ENCODE peak calls at places on chromosomes 6 and 20, in five cellular contexts. K, N, P, A and M are unnamed samples.

GRCh38 chr20:18255526-18255925 is 32.8 kb upstream of the ZNF133 start:
- DNase-seq in P (no peak), N (no peak), K (no peak), A (no peak), M (no peak)

GRCh38 chr20:7161690-7162089 is 394.2 kb downstream of the BMP2 start:
- DNase-seq in N (no peak), A (peak; percentile 11), K (no peak), P (no peak), M (no peak)

GRCh38 chr20:17024513-17025105 is 202.2 kb upstream of the PCSK2 start:
- DNase-seq in A (no peak), P (no peak), K (no peak), N (no peak), M (no peak)

GRCh38 chr6:41100871-41101287 is 28.1 kb downstream of the NFYA start:
- DNase-seq in A (no peak), K (peak; percentile 51), N (peak; percentile 67), P (no peak), M (no peak)

GRCh38 chr6:153215242-153215641 is 84.2 kb upstream of the RGS17 start:
- DNase-seq in P (no peak), N (no peak), A (no peak), K (no peak), M (no peak)

GRCh38 chr6:139570166-139570565 is 195.7 kb upstream of the CITED2 start:
- DNase-seq in N (no peak), P (no peak), A (no peak), K (no peak), M (no peak)

GRCh38 chr6:77106992-77107391 is 356.3 kb downstream of the HTR1B start:
- DNase-seq in K (no peak), P (no peak), A (no peak), N (no peak), M (no peak)

GRCh38 chr20:64205611-64206026 is 41.4 kb downstream of the MYT1 start:
- DNase-seq in N (no peak), P (no peak), A (no peak), K (no peak), M (no peak)

GRCh38 chr6:138287144-138287955 is 69.1 kb upstream of the PBOV1 start:
- DNase-seq in N (no peak), P (no peak), A (peak; percentile 36), K (no peak), M (no peak)

GRCh38 chr20:40997116-40997515 is 31.5 kb upstream of the TOP1 start:
- DNase-seq in A (no peak), K (no peak), P (peak; percentile 34), N (no peak), M (no peak)

GRCh38 chr20:35171753-35172433 is at the start of gene PROCR:
- DNase-seq in K (peak; percentile 91), P (peak; percentile 98), N (peak; percentile 92), A (peak; percentile 51), M (peak; percentile 62)

GRCh38 chr6:11791354-11792107 is 12.9 kb upstream of the ADTRP start:
- DNase-seq in N (no peak), K (no peak), P (no peak), A (no peak), M (no peak)

GRCh38 chr6:113475392-113475791 is 381.8 kb upstream of the MARCKS start:
- DNase-seq in N (no peak), A (no peak), P (no peak), K (no peak), M (no peak)

GRCh38 chr6:150079604-150080003 is 10.7 kb upstream of the ULBP3 start:
- DNase-seq in P (no peak), A (no peak), K (no peak), N (no peak), M (no peak)

GRCh38 chr20:63183422-63184146 is 32.3 kb downstream of the YTHDF1 start:
- DNase-seq in P (no peak), K (no peak), A (peak; percentile 76), N (peak; percentile 61), M (no peak)

GRCh38 chr20:35743693-35744491 is 1.8 kb upstream of the RBM39 start:
- DNase-seq in P (no peak), N (no peak), A (no peak), K (no peak), M (no peak)

GRCh38 chr6:108521616-108522107 is 39.1 kb upstream of the FOXO3 start:
- DNase-seq in N (no peak), A (no peak), P (no peak), K (no peak), M (no peak)

GRCh38 chr6:26217714-26218075 is 130.5 kb downstream of the HFE start:
- DNase-seq in P (no peak), K (peak; percentile 24), N (no peak), A (no peak), M (no peak)

GRCh38 chr6:4351857-4352669 is 216.7 kb upstream of the ECI2 start:
- DNase-seq in A (peak; percentile 7), N (peak; percentile 82), P (no peak), K (peak; percentile 85), M (peak; percentile 56)

GRCh38 chr20:7926767-7927166 is 13.5 kb downstream of the HAO1 start:
- DNase-seq in P (no peak), A (peak; percentile 10), N (no peak), K (no peak), M (no peak)

GRCh38 chr6:113172531-113172966 is 684.6 kb upstream of the MARCKS start:
- DNase-seq in P (no peak), N (no peak), A (peak; percentile 10), K (peak; percentile 52), M (no peak)

GRCh38 chr20:5073154-5074049 is 46.4 kb downstream of the PCNA start:
- DNase-seq in P (no peak), K (peak; percentile 92), A (peak; percentile 30), N (peak; percentile 90), M (peak; percentile 80)

GRCh38 chr20:9028419-9028818 is 40.5 kb upstream of the PLCB4 start:
- DNase-seq in K (no peak), P (no peak), A (no peak), N (no peak), M (no peak)

GRCh38 chr6:145295746-145296145 is 439.6 kb downstream of the EPM2A start:
- DNase-seq in N (no peak), A (no peak), K (no peak), P (no peak), M (no peak)

GRCh38 chr6:125802943-125803377 is 12.2 kb downstream of the NCOA7 start:
- DNase-seq in K (no peak), N (no peak), A (no peak), P (no peak), M (no peak)

GRCh38 chr20:12049125-12049524 is 131.4 kb downstream of the BTBD3 start:
- DNase-seq in K (no peak), P (no peak), A (no peak), N (no peak), M (no peak)

GRCh38 chr20:12040261-12040660 is 122.6 kb downstream of the BTBD3 start:
- DNase-seq in K (no peak), P (no peak), A (no peak), N (no peak), M (no peak)

GRCh38 chr20:12047838-12048432 is 130.2 kb downstream of the BTBD3 start:
- DNase-seq in A (no peak), N (no peak), P (no peak), K (no peak), M (no peak)

DNA sequence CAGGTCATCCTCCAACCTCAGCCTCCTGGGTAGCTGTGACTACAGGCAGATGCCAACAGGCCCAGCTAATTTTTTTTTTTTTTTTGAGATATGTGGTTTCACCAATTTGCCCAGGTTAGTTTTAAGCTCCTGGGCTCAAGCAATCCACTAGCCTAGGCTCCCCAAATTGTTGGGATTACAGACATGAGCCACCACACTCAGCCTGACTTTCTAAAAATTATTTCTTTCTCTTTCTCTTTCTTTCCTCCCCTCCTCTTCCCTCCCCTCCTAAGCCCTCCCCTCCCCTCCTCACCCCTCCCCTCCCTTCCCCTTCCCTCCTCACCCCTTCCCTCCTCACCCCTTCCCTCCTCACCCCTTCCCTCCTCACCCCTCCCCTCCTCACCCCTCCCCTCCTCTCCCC is 127.3 kb downstream of the BTBD3 start:
- DNase-seq in P (no peak), A (no peak), K (no peak), N (no peak), M (no peak)
- TF ChIP-seq CTCF in P (no peak), A (no peak), K (no peak), N (no peak), M (no peak)

GRCh38 chr20:32537657-32538525 is 47.2 kb downstream of the NOL4L start:
- DNase-seq in A (peak; percentile 64), N (no peak), P (no peak), K (peak; percentile 27), M (no peak)
- H3K4me3 ChIP-seq in A (no peak overlapping the region), N (no peak overlapping the region), P (peak overlapping the region; percentile 53), K (no peak overlapping the region), M (peak overlapping the region; percentile 67)

GRCh38 chr6:73560853-73561407 is 40.1 kb upstream of the EEF1A1 start:
- DNase-seq in K (no peak), A (no peak), P (no peak), N (no peak), M (no peak)

GRCh38 chr6:73562557-73562956 is 41.7 kb upstream of the EEF1A1 start:
- DNase-seq in K (no peak), P (no peak), N (no peak), A (no peak), M (no peak)

GRCh38 chr6:73564578-73565345 is 43.9 kb upstream of the EEF1A1 start:
- DNase-seq in A (no peak), K (no peak), N (no peak), P (no peak), M (no peak)

GRCh38 chr6:73556796-73557195 is 36.0 kb upstream of the EEF1A1 start:
- DNase-seq in N (no peak), K (no peak), A (no peak), P (no peak), M (no peak)

DNA sequence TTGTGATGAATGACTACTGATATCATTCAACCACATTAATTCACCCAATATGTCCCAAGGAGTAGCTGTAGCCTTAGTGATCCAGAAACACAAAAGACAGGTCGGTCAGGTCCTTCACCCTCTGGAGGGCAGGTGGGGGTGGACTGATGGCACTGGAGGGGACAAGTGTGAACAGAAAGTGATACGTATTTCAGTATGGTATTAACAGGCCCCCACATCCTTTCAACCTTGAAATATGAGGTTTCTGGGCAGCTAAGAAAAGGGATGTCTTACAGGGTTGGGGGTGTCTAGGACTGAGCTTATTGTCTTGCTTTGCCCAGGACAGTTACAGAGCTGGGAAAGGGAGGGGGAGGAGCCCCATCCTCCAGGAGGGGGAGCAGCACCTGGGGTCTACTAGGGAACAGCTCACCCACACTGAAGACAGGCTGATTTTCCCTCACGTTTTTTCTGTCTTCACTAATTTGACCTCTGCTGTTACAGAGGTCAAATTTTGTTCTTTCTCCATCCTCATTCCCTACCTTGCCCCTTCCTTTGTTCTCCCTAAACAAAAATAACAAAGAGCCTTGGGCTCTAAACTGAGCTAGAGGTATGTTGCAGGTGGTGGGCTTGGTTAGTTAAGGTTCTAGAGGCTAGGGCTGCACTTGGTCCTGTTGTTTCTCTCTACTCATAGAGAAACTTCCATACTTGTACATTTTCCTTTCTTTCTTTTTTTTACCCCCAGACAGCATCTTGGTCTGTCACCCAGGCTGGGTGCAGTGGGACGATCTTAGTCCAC is 38.0 kb upstream of the EEF1A1 start:
- DNase-seq in K (no peak), N (no peak), A (no peak), P (no peak), M (no peak)
- TF ChIP-seq CTCF in K (no peak), N (no peak), A (no peak), P (no peak), M (no peak)

DNA sequence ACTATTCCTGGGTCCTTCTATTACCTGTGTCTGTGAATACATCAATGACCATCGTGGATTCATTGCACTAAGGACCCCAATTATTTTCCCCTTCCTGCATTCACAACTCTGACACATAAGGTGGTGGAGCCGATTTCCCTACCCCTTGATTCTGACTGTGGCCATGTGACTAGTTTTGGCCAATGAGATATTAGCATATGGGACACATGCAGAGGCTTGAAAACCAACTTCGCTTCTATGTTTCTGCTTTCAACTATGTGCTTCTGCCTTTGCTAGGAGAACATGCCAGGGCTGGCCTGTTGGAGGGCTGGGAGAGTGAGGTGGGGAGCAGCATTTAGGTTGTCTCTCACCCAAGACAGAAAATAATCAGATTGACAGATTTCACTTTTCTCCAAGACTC is 483.1 kb upstream of the JAG1 start:
- DNase-seq in N (no peak), A (no peak), K (no peak), P (no peak), M (no peak)
- H3K4me3 ChIP-seq in N (no peak overlapping the region), A (no peak overlapping the region), K (no peak overlapping the region), P (no peak overlapping the region), M (no peak overlapping the region)